ENCODE peak calls at places on chromosomes 2 and 18, in seven cellular contexts. One of them, this sample, is unnamed.
A peak's percentile ranks its signal among the peaks of the same experiment; 100 is the strongest.

GRCh38 chr2:225010804-225011203 is 31.5 kb downstream of the DOCK10 start:
- DNase-seq in body of pancreas: no peak
- DNase-seq in adrenal gland: no peak
- DNase-seq in tibial nerve: no peak
- DNase-seq in H54: no peak
- DNase-seq in spleen: no peak
- DNase-seq in right lobe of liver: no peak
- DNase-seq in this sample: peak; percentile 24

GRCh38 chr2:241855245-241855887 is 3.3 kb downstream of the PDCD1 start:
- DNase-seq in adrenal gland: no peak
- DNase-seq in spleen: peak; percentile 67
- DNase-seq in tibial nerve: no peak
- DNase-seq in body of pancreas: no peak
- DNase-seq in right lobe of liver: no peak
- DNase-seq in H54: no peak
- DNase-seq in this sample: no peak

GRCh38 chr2:56018202-56018601 is 94.6 kb upstream of the EFEMP1 start:
- DNase-seq in tibial nerve: no peak
- DNase-seq in body of pancreas: peak; percentile 35
- DNase-seq in right lobe of liver: no peak
- DNase-seq in adrenal gland: no peak
- DNase-seq in spleen: no peak
- DNase-seq in H54: no peak
- DNase-seq in this sample: no peak

GRCh38 chr2:185372188-185372587 is 366.4 kb upstream of the FSIP2 start:
- DNase-seq in right lobe of liver: no peak
- DNase-seq in H54: no peak
- DNase-seq in tibial nerve: no peak
- DNase-seq in spleen: no peak
- DNase-seq in body of pancreas: peak; percentile 14
- DNase-seq in adrenal gland: no peak
- DNase-seq in this sample: no peak

GRCh38 chr2:20231632-20232031 is 6.7 kb upstream of the SDC1 start:
- DNase-seq in body of pancreas: no peak
- DNase-seq in right lobe of liver: peak; percentile 60
- DNase-seq in adrenal gland: no peak
- DNase-seq in tibial nerve: no peak
- DNase-seq in H54: peak; percentile 94
- DNase-seq in spleen: no peak
- DNase-seq in this sample: no peak

GRCh38 chr2:206989306-206989705 is 50.0 kb downstream of the CPO start:
- DNase-seq in right lobe of liver: peak; percentile 36
- DNase-seq in spleen: peak; percentile 82
- DNase-seq in body of pancreas: peak; percentile 43
- DNase-seq in tibial nerve: no peak
- DNase-seq in adrenal gland: peak; percentile 31
- DNase-seq in H54: peak; percentile 24
- DNase-seq in this sample: peak; percentile 54

GRCh38 chr2:73979686-73980085 is 5.0 kb upstream of the TET3 start:
- DNase-seq in H54: no peak
- DNase-seq in adrenal gland: no peak
- DNase-seq in right lobe of liver: no peak
- DNase-seq in tibial nerve: no peak
- DNase-seq in spleen: no peak
- DNase-seq in body of pancreas: no peak
- DNase-seq in this sample: no peak

GRCh38 chr2:237598468-237599208 is 8.1 kb upstream of the RAB17 start:
- DNase-seq in adrenal gland: no peak
- DNase-seq in spleen: no peak
- DNase-seq in body of pancreas: no peak
- DNase-seq in H54: no peak
- DNase-seq in right lobe of liver: no peak
- DNase-seq in tibial nerve: no peak
- DNase-seq in this sample: no peak

GRCh38 chr2:57497489-57498096 is 549.0 kb upstream of the VRK2 start:
- DNase-seq in adrenal gland: peak; percentile 56
- DNase-seq in body of pancreas: peak; percentile 65
- DNase-seq in tibial nerve: no peak
- DNase-seq in right lobe of liver: no peak
- DNase-seq in spleen: no peak
- DNase-seq in H54: peak; percentile 6
- DNase-seq in this sample: peak; percentile 51

GRCh38 chr2:15178946-15179345 is 382.2 kb downstream of the NBAS start:
- DNase-seq in right lobe of liver: no peak
- DNase-seq in body of pancreas: no peak
- DNase-seq in spleen: no peak
- DNase-seq in H54: no peak
- DNase-seq in tibial nerve: no peak
- DNase-seq in adrenal gland: no peak
- DNase-seq in this sample: no peak
- TF ChIP-seq POLR2A in right lobe of liver: no peak
- TF ChIP-seq POLR2A in body of pancreas: no peak
- TF ChIP-seq POLR2A in spleen: no peak
- TF ChIP-seq POLR2A in H54: no peak
- TF ChIP-seq POLR2A in tibial nerve: no peak
- TF ChIP-seq POLR2A in adrenal gland: no peak
- TF ChIP-seq POLR2A in this sample: no peak

GRCh38 chr2:37666772-37667171 is 4.7 kb downstream of the CDC42EP3 start:
- DNase-seq in body of pancreas: no peak
- DNase-seq in spleen: no peak
- DNase-seq in right lobe of liver: no peak
- DNase-seq in tibial nerve: no peak
- DNase-seq in H54: no peak
- DNase-seq in adrenal gland: no peak
- DNase-seq in this sample: no peak
- TF ChIP-seq POLR2A in body of pancreas: no peak
- TF ChIP-seq POLR2A in spleen: no peak
- TF ChIP-seq POLR2A in right lobe of liver: no peak
- TF ChIP-seq POLR2A in tibial nerve: no peak
- TF ChIP-seq POLR2A in H54: no peak
- TF ChIP-seq POLR2A in adrenal gland: no peak
- TF ChIP-seq POLR2A in this sample: no peak

GRCh38 chr2:176130153-176130916 is 830 bp downstream of the HOXD8 start:
- DNase-seq in spleen: peak; percentile 84
- DNase-seq in H54: peak; percentile 57
- DNase-seq in tibial nerve: no peak
- DNase-seq in right lobe of liver: no peak
- DNase-seq in adrenal gland: peak; percentile 77
- DNase-seq in body of pancreas: no peak
- DNase-seq in this sample: peak; percentile 56
- TF ChIP-seq POLR2A in spleen: no peak
- TF ChIP-seq POLR2A in H54: peak; percentile 25
- TF ChIP-seq POLR2A in tibial nerve: no peak
- TF ChIP-seq POLR2A in right lobe of liver: no peak
- TF ChIP-seq POLR2A in adrenal gland: peak; percentile 69
- TF ChIP-seq POLR2A in body of pancreas: no peak
- TF ChIP-seq POLR2A in this sample: no peak

DNA sequence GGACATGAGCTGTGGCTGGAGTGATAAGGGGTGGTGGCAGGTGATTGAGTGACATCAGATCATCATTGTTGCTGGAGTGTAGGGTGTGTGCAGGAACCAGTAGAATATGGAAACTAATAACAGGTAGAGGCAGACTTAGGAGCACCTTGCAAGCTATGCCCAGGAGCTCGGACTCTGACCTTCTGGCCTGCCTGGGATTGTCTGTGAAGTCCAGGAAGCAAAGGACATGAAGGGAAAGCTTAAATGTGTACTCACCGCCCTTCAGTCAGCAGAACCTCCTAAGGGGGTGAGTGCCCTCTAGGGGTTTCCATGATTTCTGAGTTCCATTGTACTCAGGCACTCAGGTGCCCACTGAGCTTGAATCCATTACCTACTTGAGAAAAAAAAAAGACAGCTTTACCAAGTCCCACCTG is 104.2 kb downstream of the CRIM1 start:
- DNase-seq in H54: no peak
- DNase-seq in body of pancreas: peak; percentile 23
- DNase-seq in tibial nerve: no peak
- DNase-seq in right lobe of liver: no peak
- DNase-seq in adrenal gland: peak; percentile 22
- DNase-seq in spleen: no peak
- DNase-seq in this sample: peak; percentile 13
- TF ChIP-seq POLR2A in H54: no peak
- TF ChIP-seq POLR2A in body of pancreas: no peak
- TF ChIP-seq POLR2A in tibial nerve: no peak
- TF ChIP-seq POLR2A in right lobe of liver: no peak
- TF ChIP-seq POLR2A in adrenal gland: no peak
- TF ChIP-seq POLR2A in spleen: no peak
- TF ChIP-seq POLR2A in this sample: no peak

GRCh38 chr18:75267643-75268184 is 57.1 kb downstream of the TSHZ1 start:
- DNase-seq in right lobe of liver: no peak
- DNase-seq in spleen: no peak
- DNase-seq in adrenal gland: no peak
- DNase-seq in body of pancreas: no peak
- DNase-seq in tibial nerve: no peak
- DNase-seq in H54: no peak
- DNase-seq in this sample: no peak
- TF ChIP-seq POLR2A in right lobe of liver: no peak
- TF ChIP-seq POLR2A in spleen: no peak
- TF ChIP-seq POLR2A in adrenal gland: no peak
- TF ChIP-seq POLR2A in body of pancreas: no peak
- TF ChIP-seq POLR2A in tibial nerve: no peak
- TF ChIP-seq POLR2A in H54: no peak
- TF ChIP-seq POLR2A in this sample: no peak

GRCh38 chr2:33475381-33476099 is 909 bp upstream of the RASGRP3 start:
- DNase-seq in adrenal gland: peak; percentile 71
- DNase-seq in right lobe of liver: peak; percentile 74
- DNase-seq in H54: peak; percentile 54
- DNase-seq in spleen: peak; percentile 90
- DNase-seq in tibial nerve: peak; percentile 49
- DNase-seq in body of pancreas: peak; percentile 86
- DNase-seq in this sample: peak; percentile 83
- TF ChIP-seq POLR2A in adrenal gland: no peak
- TF ChIP-seq POLR2A in right lobe of liver: no peak
- TF ChIP-seq POLR2A in H54: no peak
- TF ChIP-seq POLR2A in spleen: peak; percentile 5
- TF ChIP-seq POLR2A in tibial nerve: no peak
- TF ChIP-seq POLR2A in body of pancreas: no peak
- TF ChIP-seq POLR2A in this sample: no peak

DNA sequence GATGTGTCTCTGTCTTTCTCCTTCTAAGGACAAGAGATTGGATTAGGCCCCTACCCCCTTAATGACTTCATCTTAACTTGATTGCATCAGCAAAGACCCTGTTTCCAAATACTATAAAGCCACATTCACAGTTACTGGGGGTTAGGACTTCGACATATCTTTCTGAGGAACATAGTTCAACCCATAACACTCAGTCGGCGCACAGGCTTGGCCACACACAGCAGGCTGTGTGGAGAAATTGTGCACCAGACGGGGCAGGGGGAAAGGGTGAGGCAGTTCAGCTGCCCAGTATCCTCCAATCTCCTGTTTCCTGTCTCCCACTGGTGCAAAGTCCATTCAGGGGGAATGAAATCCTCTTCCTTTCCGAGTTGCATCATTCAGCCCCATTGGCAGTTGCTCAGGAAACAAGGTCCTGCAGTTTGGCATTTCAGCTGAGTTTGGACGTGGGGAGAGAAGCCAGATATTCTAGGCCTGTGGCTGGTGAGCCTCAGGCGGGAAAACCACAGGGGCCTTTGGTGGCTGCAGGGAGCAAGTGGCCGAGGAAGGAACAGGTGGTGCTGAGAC is 9.4 kb upstream of the RAPGEF4 start:
- DNase-seq in tibial nerve: no peak
- DNase-seq in right lobe of liver: peak; percentile 65
- DNase-seq in adrenal gland: no peak
- DNase-seq in H54: no peak
- DNase-seq in spleen: no peak
- DNase-seq in body of pancreas: no peak
- DNase-seq in this sample: no peak
- TF ChIP-seq POLR2A in tibial nerve: no peak
- TF ChIP-seq POLR2A in right lobe of liver: peak; percentile 62
- TF ChIP-seq POLR2A in adrenal gland: no peak
- TF ChIP-seq POLR2A in H54: no peak
- TF ChIP-seq POLR2A in spleen: no peak
- TF ChIP-seq POLR2A in body of pancreas: no peak
- TF ChIP-seq POLR2A in this sample: no peak

This sample was measured in erythroblast.